ENCODE peak calls at places on chromosomes 7 and 10, in ten cellular contexts. J is GM06990, T is T-helper 9 cell, I is prostate gland, E is osteocyte, F is mucosa of descending colon, C is EH, B is cardiac muscle cell, U is chondrocyte, M is H54. V is an unnamed sample.

GRCh38 chr7:94067506-94067905 is 63.4 kb upstream of the BET1 start:
- DNase-seq in J (no peak), T (no peak), I (no peak), E (no peak), F (no peak), C (no peak), B (no peak), U (no peak), M (no peak), V (peak; percentile 53)

GRCh38 chr10:5945561-5946418 is 31.6 kb downstream of the IL15RA start:
- DNase-seq in J (no peak), T (no peak), I (peak; percentile 20), E (no peak), F (peak; percentile 49), C (peak; percentile 99), B (no peak), U (peak; percentile 21), M (no peak), V (peak; percentile 70)

GRCh38 chr7:25032774-25033743 is 53.1 kb upstream of the OSBPL3 start:
- DNase-seq in J (no peak), T (no peak), I (no peak), E (no peak), F (no peak), C (peak; percentile 34), B (no peak), U (no peak), M (no peak), V (no peak)

GRCh38 chr7:149238051-149238450 is 1.4 kb upstream of the ZNF212 start:
- DNase-seq in J (no peak), T (no peak), I (no peak), E (no peak), F (no peak), C (no peak), B (no peak), U (no peak), M (no peak), V (peak; percentile 91)

GRCh38 chr10:46540412-46541016 is 15.9 kb downstream of the GPRIN2 start:
- DNase-seq in J (no peak), T (no peak), I (no peak), E (no peak), F (no peak), C (no peak), B (no peak), U (peak; percentile 63), M (no peak), V (no peak)

GRCh38 chr7:107958764-107959526 is 44.0 kb downstream of the LAMB1 start:
- DNase-seq in J (no peak), T (no peak), I (no peak), E (no peak), F (no peak), C (peak; percentile 94), B (no peak), U (no peak), M (no peak), V (peak; percentile 76)

GRCh38 chr10:3972460-3973366 is 187.7 kb upstream of the KLF6 start:
- DNase-seq in J (no peak), T (no peak), I (no peak), E (no peak), F (no peak), C (no peak), B (no peak), U (no peak), M (no peak), V (no peak)

GRCh38 chr7:128831178-128831993 is 1.2 kb downstream of the FLNC start:
- DNase-seq in J (no peak), T (no peak), I (no peak), E (no peak), F (no peak), C (peak; percentile 82), B (peak; percentile 90), U (peak; percentile 86), M (peak; percentile 44), V (no peak)

GRCh38 chr7:137445998-137446397 is 102.5 kb upstream of the PTN start:
- DNase-seq in J (no peak), T (no peak), I (no peak), E (no peak), F (no peak), C (no peak), B (no peak), U (no peak), M (no peak), V (no peak)

GRCh38 chr7:151801291-151801690 is 75.6 kb downstream of the PRKAG2 start:
- DNase-seq in J (no peak), T (no peak), I (no peak), E (no peak), F (no peak), C (no peak), B (no peak), U (peak; percentile 38), M (no peak), V (no peak)

GRCh38 chr10:61901829-61902447 is 439 bp downstream of the ARID5B start:
- DNase-seq in J (no peak), T (no peak), I (no peak), E (no peak), F (peak; percentile 47), C (no peak), B (peak; percentile 49), U (no peak), M (no peak), V (no peak)

V was measured in bronchial epithelial cell.